ENCODE peak calls at places on chromosomes 7 and 10, in five cellular contexts. P, O, Q, K and F are unnamed samples.

GRCh38 chr10:118596426-118597124 is 1.1 kb upstream of the PRLHR start:
- DNase-seq in K (no peak), P (no peak), Q (no peak), O (no peak), F (no peak)

GRCh38 chr7:28776463-28777157 is 181.5 kb downstream of the TRIL start:
- DNase-seq in K (no peak), O (no peak), Q (no peak), P (no peak), F (no peak)

GRCh38 chr7:25260862-25261454 is 32.7 kb upstream of the NPVF start:
- DNase-seq in K (peak), Q (peak), P (peak), O (no peak), F (no peak)

GRCh38 chr7:35623381-35623780 is 71.6 kb downstream of the HERPUD2 start:
- DNase-seq in Q (no peak), K (peak), P (no peak), O (no peak), F (no peak)

GRCh38 chr10:16854623-16855022 is 37.4 kb upstream of the RSU1 start:
- DNase-seq in P (no peak), Q (peak), O (no peak), K (no peak), F (no peak)

GRCh38 chr7:129308047-129308446 is 83.2 kb downstream of the AHCYL2 start:
- DNase-seq in Q (no peak), O (no peak), K (no peak), P (no peak), F (no peak)

GRCh38 chr10:124244256-124244877 is 151.0 kb upstream of the CHST15 start:
- DNase-seq in O (no peak), P (no peak), Q (no peak), K (no peak), F (no peak)

GRCh38 chr10:60942604-60943269 is 1.2 kb downstream of the RHOBTB1 start:
- DNase-seq in P (no peak), O (peak), Q (peak), K (no peak), F (peak)

GRCh38 chr10:61752111-61753011 is 89.6 kb downstream of the CABCOCO1 start:
- DNase-seq in Q (peak), O (no peak), K (no peak), P (peak), F (no peak)

GRCh38 chr10:31804416-31804815 is 124.2 kb downstream of the ARHGAP12 start:
- DNase-seq in K (no peak), Q (no peak), P (no peak), O (no peak), F (no peak)